ENCODE peak calls at places on chromosomes 5 and 9, in five cellular contexts. U is NCI-H2171 treated with DMSO at 0.1 percent for 48 hours, P is progenitor cell of endocrine pancreas, F is Kasumi-1, S is activated T-cell treated with anti-CD3 and anti-CD28 coated beads for 1 hour. H is an unnamed sample.

GRCh38 chr5:81838307-81838906 is 87.5 kb upstream of the SSBP2 start:
- DNase-seq in U (no peak), P (no peak), F (peak; percentile 59), S (no peak), H (no peak)

GRCh38 chr5:150636391-150637244 is 3.8 kb upstream of the SYNPO start:
- DNase-seq in U (no peak), P (no peak), F (no peak), S (no peak), H (no peak)

GRCh38 chr9:19416143-19416542 is 7.3 kb downstream of the ACER2 start:
- DNase-seq in U (no peak), P (no peak), F (no peak), S (no peak), H (no peak)

GRCh38 chr9:4366649-4367330 is 66.9 kb upstream of the GLIS3 start:
- DNase-seq in U (peak; percentile 71), P (no peak), F (peak; percentile 23), S (no peak), H (peak; percentile 6)

GRCh38 chr9:93911871-93912554 is 43.1 kb downstream of the BARX1 start:
- DNase-seq in U (peak; percentile 48), P (no peak), F (no peak), S (no peak), H (no peak)

GRCh38 chr5:158886086-158886485 is 213.6 kb downstream of the EBF1 start:
- DNase-seq in U (no peak), P (no peak), F (no peak), S (no peak), H (no peak)

GRCh38 chr9:131421691-131422090 is 27.8 kb downstream of the PRRC2B start:
- DNase-seq in U (no peak), P (no peak), F (no peak), S (no peak), H (no peak)

GRCh38 chr9:73219985-73220626 is 68.4 kb downstream of the ANXA1 start:
- DNase-seq in U (no peak), P (no peak), F (peak; percentile 9), S (no peak), H (no peak)

GRCh38 chr5:116343961-116344360 is 230.7 kb downstream of the SEMA6A start:
- DNase-seq in U (no peak), P (no peak), F (peak; percentile 40), S (no peak), H (no peak)

GRCh38 chr5:76716456-76717157 is 681 bp downstream of the F2R start:
- DNase-seq in U (no peak), P (no peak), F (peak; percentile 46), S (no peak), H (no peak)